ENCODE peak calls at places on chromosomes 5 and 9, in six cellular contexts. Q, Y, D, U, X and G are unnamed samples.

GRCh38 chr5:53874409-53874808 is 314.0 kb downstream of the NDUFS4 start:
- DNase-seq in Q (peak; percentile 26), Y (no peak), D (no peak), U (no peak), X (no peak), G (no peak)

GRCh38 chr5:11076945-11077613 is 316.0 kb upstream of the DAP start:
- DNase-seq in Q (no peak), Y (no peak), D (no peak), U (no peak), X (no peak), G (no peak)

GRCh38 chr5:173573126-173573960 is 43.1 kb downstream of the BOD1 start:
- DNase-seq in Q (peak; percentile 77), Y (no peak), D (peak; percentile 80), U (peak; percentile 70), X (peak; percentile 81), G (no peak)

GRCh38 chr5:84032404-84032803 is 311.7 kb upstream of the HAPLN1 start:
- DNase-seq in Q (no peak), Y (no peak), D (no peak), U (no peak), X (no peak), G (no peak)

GRCh38 chr5:151086905-151087360 is 6.1 kb upstream of the TNIP1 start:
- DNase-seq in Q (no peak), Y (no peak), D (no peak), U (peak; percentile 79), X (no peak), G (no peak)

GRCh38 chr9:69086769-69087168 is 51.2 kb downstream of the FXN start:
- DNase-seq in Q (no peak), Y (no peak), D (no peak), U (no peak), X (no peak), G (no peak)

GRCh38 chr5:133727636-133728035 is 115.3 kb upstream of the FSTL4 start:
- DNase-seq in Q (no peak), Y (no peak), D (no peak), U (no peak), X (no peak), G (no peak)

GRCh38 chr9:76161546-76161945 is 232.7 kb downstream of the RFK start:
- DNase-seq in Q (no peak), Y (no peak), D (peak; percentile 54), U (no peak), X (no peak), G (no peak)

GRCh38 chr5:22611327-22611726 is 241.8 kb downstream of the CDH12 start:
- DNase-seq in Q (no peak), Y (no peak), D (no peak), U (no peak), X (no peak), G (no peak)

GRCh38 chr5:74408150-74409043 is 232.1 kb downstream of the ENC1 start:
- DNase-seq in Q (no peak), Y (no peak), D (no peak), U (no peak), X (no peak), G (no peak)

GRCh38 chr9:128833696-128834095 is 4.1 kb upstream of the SPOUT1 start:
- DNase-seq in Q (no peak), Y (no peak), D (no peak), U (no peak), X (peak; percentile 28), G (no peak)

GRCh38 chr9:72305102-72305546 is 59.9 kb downstream of the ZFAND5 start:
- DNase-seq in Q (no peak), Y (no peak), D (peak; percentile 37), U (peak; percentile 89), X (peak; percentile 91), G (no peak)

GRCh38 chr5:74693176-74693575 is 8.1 kb downstream of the HEXB start:
- DNase-seq in Q (no peak), Y (no peak), D (no peak), U (no peak), X (no peak), G (no peak)

GRCh38 chr9:69549310-69550202 is 122.6 kb downstream of the APBA1 start:
- DNase-seq in Q (peak; percentile 30), Y (no peak), D (peak; percentile 75), U (no peak), X (no peak), G (peak; percentile 42)

GRCh38 chr9:112711050-112711689 is 6.7 kb downstream of the INIP start:
- DNase-seq in Q (no peak), Y (no peak), D (peak; percentile 30), U (no peak), X (no peak), G (no peak)

GRCh38 chr9:128921881-128922763 is 1.3 kb downstream of the PHYHD1 start:
- DNase-seq in Q (peak; percentile 99), Y (no peak), D (peak; percentile 83), U (peak; percentile 25), X (peak; percentile 74), G (no peak)

GRCh38 chr5:177111720-177112394 is 21.7 kb upstream of the NSD1 start:
- DNase-seq in Q (peak; percentile 67), Y (no peak), D (peak; percentile 70), U (peak; percentile 60), X (peak; percentile 67), G (peak; percentile 61)

GRCh38 chr9:134962065-134962997 is 44.6 kb upstream of the FCN1 start:
- DNase-seq in Q (peak; percentile 31), Y (no peak), D (no peak), U (no peak), X (peak; percentile 17), G (no peak)

GRCh38 chr9:33044677-33045282 is 19.7 kb downstream of the DNAJA1 start:
- DNase-seq in Q (peak; percentile 63), Y (no peak), D (peak; percentile 32), U (peak; percentile 48), X (no peak), G (no peak)

GRCh38 chr9:18622186-18622836 is 148.4 kb downstream of the ADAMTSL1 start:
- DNase-seq in Q (no peak), Y (no peak), D (no peak), U (no peak), X (no peak), G (no peak)

GRCh38 chr9:98961513-98962180 is 17.9 kb downstream of the COL15A1 start:
- DNase-seq in Q (no peak), Y (no peak), D (no peak), U (no peak), X (no peak), G (no peak)
- H3K4me3 ChIP-seq in Q (no peak overlapping the region), Y (no peak overlapping the region), D (no peak overlapping the region), U (no peak overlapping the region), X (no peak overlapping the region), G (no peak overlapping the region)

GRCh38 chr5:131473731-131474130 is 161.3 kb downstream of the RAPGEF6 start:
- DNase-seq in Q (no peak), Y (no peak), D (no peak), U (no peak), X (no peak), G (no peak)

DNA sequence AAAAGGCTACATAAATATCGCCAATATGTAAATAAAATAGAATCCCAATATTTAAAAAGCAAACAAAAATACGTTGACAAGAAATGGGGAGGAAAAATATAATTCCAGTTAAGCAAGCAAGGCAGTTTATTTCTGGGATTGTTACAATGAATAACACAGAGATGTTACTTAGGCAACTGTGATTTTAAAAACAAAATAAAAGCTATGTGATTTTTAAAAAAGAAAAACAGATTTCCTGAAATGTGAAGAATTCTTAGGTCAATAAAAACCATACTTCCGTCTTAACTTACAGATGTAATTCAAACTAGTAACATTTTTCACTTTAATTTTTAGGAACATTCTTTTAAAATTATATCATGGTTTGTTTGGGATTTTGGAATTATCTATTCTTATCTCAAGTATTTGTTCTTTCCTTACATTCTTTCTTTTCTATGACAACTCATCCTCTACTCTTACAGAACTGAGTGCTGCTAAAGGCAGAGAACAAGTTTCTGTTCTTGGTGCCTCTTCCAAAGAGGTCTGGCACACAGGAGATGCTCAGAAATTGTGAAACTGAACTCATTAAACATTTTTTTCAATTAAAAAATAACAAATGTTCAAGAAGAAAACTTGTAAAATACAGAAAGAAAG is 159.5 kb downstream of the RAPGEF6 start:
- DNase-seq in Q (no peak), Y (no peak), D (no peak), U (no peak), X (no peak), G (no peak)
- H3K36me3 ChIP-seq in Q (peaks cover 16% of the 10 kb centered on the region), Y (peaks cover 28% of the 10 kb centered on the region), D (peaks cover 9% of the 10 kb centered on the region), U (peaks cover 5% of the 10 kb centered on the region), X (no peaks in the 10 kb centered on the region), G (peaks cover 12% of the 10 kb centered on the region)

GRCh38 chr9:37324261-37324683 is 98.2 kb upstream of the GRHPR start:
- DNase-seq in Q (peak; percentile 42), Y (peak; percentile 43), D (peak; percentile 62), U (no peak), X (no peak), G (no peak)
- H3K4me3 ChIP-seq in Q (peak overlapping the region; percentile 38), Y (peak overlapping the region; percentile 18), D (no peak overlapping the region), U (no peak overlapping the region), X (no peak overlapping the region), G (no peak overlapping the region)

DNA sequence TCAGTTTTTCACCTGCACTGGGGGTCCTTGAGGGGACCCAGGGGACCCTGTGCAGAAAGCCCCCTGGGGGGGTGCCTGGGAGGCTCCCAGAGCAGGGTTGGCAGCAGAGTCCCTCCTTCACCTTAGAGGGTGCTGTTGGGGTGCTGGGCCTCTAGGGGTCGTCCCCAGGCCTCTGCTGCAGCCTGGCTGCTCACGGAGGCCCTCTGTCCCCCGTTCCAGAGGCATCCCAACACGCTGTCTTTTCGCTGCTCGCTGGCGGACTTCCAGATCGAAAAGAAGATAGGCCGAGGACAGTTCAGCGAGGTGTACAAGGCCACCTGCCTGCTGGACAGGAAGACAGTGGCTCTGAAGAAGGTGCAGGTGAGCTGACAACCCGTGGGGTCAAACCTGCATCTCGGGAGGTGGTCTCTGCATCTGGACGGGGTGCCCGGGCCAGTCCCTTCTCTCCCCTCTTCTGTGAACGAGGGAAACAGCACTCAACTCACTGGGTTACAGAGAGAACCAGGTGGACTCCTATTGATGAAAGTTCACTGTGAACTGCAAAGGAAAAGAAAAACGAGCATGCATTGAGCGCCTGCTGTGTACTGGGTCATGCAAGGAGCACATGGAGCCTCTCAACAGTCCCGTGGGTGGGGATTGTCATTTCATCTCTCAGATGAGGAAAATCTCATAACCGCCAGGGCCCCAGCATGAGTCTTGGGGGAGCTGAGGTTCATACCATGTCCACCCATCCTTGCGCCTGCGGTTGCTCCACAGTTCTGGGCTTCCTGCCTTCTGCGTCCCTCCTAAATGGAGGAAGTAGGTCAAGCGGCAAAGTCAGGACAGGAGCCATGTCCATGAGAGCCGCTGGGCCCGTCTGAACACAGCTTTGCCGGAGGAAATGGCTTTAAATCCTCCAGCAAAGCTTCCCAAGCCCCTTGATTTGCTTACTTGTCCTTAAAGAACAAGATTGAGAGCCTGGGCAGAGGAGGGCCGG is 54.8 kb downstream of the NEK6 start:
- DNase-seq in Q (no peak), Y (no peak), D (no peak), U (no peak), X (no peak), G (no peak)
- H3K36me3 ChIP-seq in Q (no peaks in the 10 kb centered on the region), Y (peaks cover 48% of the 10 kb centered on the region), D (no peaks in the 10 kb centered on the region), U (no peaks in the 10 kb centered on the region), X (no peaks in the 10 kb centered on the region), G (no peaks in the 10 kb centered on the region)

DNA sequence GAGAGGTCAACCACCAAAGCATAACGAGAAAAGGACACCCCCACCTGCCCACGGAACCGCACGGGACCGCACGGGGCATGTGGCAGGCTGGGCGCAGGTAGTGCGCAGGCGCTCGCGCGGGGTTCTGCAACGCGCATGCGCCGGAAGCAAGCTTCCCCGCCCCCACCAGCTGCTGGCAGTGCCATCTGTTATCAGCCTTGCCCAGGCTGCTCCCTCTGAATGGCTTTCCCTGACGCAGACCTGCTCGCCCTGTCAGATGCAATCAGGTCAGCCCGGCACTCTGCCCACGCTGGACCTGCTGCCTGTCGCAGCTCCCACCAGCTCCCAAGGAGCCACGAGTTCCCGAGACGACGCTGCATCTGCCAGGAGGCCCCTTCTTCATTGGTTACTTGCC is 22.8 kb downstream of the PTCH1 start:
- DNase-seq in Q (peak; percentile 92), Y (no peak), D (no peak), U (peak; percentile 43), X (no peak), G (no peak)
- H3K4me3 ChIP-seq in Q (peak overlapping the region; percentile 75), Y (no peak overlapping the region), D (no peak overlapping the region), U (no peak overlapping the region), X (no peak overlapping the region), G (peak overlapping the region; percentile 67)